ENCODE peak calls at places on chromosomes 12 and 14, in seven cellular contexts. J is cardiac muscle cell, M is heart left ventricle, U is colonic mucosa, W is tibial artery, T is PC-3, F is left ventricle myocardium inferior. N is an unnamed sample. For H3K9me3 and H3K36me3, the result is how much of the 10 kb centered on the place peaks cover.

GRCh38 chr12:52248541-52249035 is 15.5 kb downstream of the KRT7 start:
- DNase-seq in J (no peak), M (peak), U (no peak), W (peak), T (no peak), F (no peak), N (no peak)

GRCh38 chr14:104732355-104732804 is 8.4 kb downstream of the ADSS1 start:
- DNase-seq in J (no peak), M (peak), U (peak), W (peak), T (no peak), F (peak), N (peak)

GRCh38 chr14:87233266-87233665 is 759.7 kb downstream of the GALC start:
- DNase-seq in J (no peak), M (no peak), U (no peak), W (no peak), T (no peak), F (no peak), N (no peak)

GRCh38 chr14:49315570-49315969 is 270.6 kb downstream of the RPS29 start:
- DNase-seq in J (no peak), M (no peak), U (no peak), W (no peak), T (no peak), F (no peak), N (no peak)

GRCh38 chr12:98698603-98699463 is 53.7 kb downstream of the APAF1 start:
- DNase-seq in J (peak), M (peak), U (peak), W (no peak), T (peak), F (peak), N (no peak)

GRCh38 chr12:104340917-104341611 is 37.5 kb downstream of the EID3 start:
- DNase-seq in J (no peak), M (no peak), U (no peak), W (no peak), T (no peak), F (no peak), N (no peak)

GRCh38 chr14:91389173-91389572 is 28.4 kb downstream of the CCDC88C start:
- DNase-seq in J (no peak), M (no peak), U (no peak), W (no peak), T (no peak), F (no peak), N (no peak)

GRCh38 chr14:103326078-103326477 is 8.0 kb upstream of the EIF5 start:
- DNase-seq in J (no peak), M (no peak), U (no peak), W (no peak), T (no peak), F (no peak), N (no peak)

GRCh38 chr14:103189481-103190470 is 66.5 kb downstream of the TNFAIP2 start:
- DNase-seq in J (no peak), M (no peak), U (no peak), W (no peak), T (no peak), F (no peak), N (no peak)

GRCh38 chr14:105258846-105259245 is 10.5 kb downstream of the BTBD6 start:
- DNase-seq in J (no peak), M (no peak), U (peak), W (no peak), T (peak), F (no peak), N (peak)

GRCh38 chr12:127667131-127667685 is 599.8 kb upstream of the TMEM132C start:
- DNase-seq in J (no peak), M (no peak), U (no peak), W (no peak), T (no peak), F (no peak), N (no peak)

GRCh38 chr12:28156804-28157203 is 33.5 kb upstream of the CCDC91 start:
- DNase-seq in J (no peak), M (no peak), U (no peak), W (no peak), T (no peak), F (no peak), N (no peak)

GRCh38 chr12:25764892-25765291 is 193.6 kb upstream of the RASSF8 start:
- DNase-seq in J (peak), M (no peak), U (no peak), W (no peak), T (no peak), F (no peak), N (no peak)

GRCh38 chr14:96235426-96235825 is 20.6 kb upstream of the BDKRB1 start:
- DNase-seq in J (no peak), M (no peak), U (no peak), W (no peak), T (no peak), F (no peak), N (no peak)

GRCh38 chr12:79373896-79374499 is 316.8 kb downstream of the PAWR start:
- DNase-seq in J (peak), M (no peak), U (peak), W (no peak), T (peak), F (no peak), N (no peak)

GRCh38 chr12:82486524-82487235 is 128.4 kb downstream of the METTL25 start:
- DNase-seq in J (peak), M (no peak), U (no peak), W (no peak), T (peak), F (no peak), N (no peak)

GRCh38 chr14:85566603-85567002 is 36.7 kb downstream of the FLRT2 start:
- DNase-seq in J (peak), M (no peak), U (no peak), W (no peak), T (peak), F (no peak), N (no peak)

GRCh38 chr12:78799679-78800078 is 64.9 kb upstream of the SYT1 start:
- DNase-seq in J (no peak), M (no peak), U (no peak), W (no peak), T (no peak), F (no peak), N (no peak)

GRCh38 chr14:87184180-87184579 is 808.8 kb downstream of the GALC start:
- DNase-seq in J (no peak), M (no peak), U (no peak), W (no peak), T (no peak), F (no peak), N (no peak)

GRCh38 chr12:108565976-108566375 is 3.6 kb downstream of the ISCU start:
- DNase-seq in J (peak), M (peak), U (peak), W (peak), T (peak), F (peak), N (peak)

GRCh38 chr14:34711808-34712712 is 2.3 kb downstream of the CFL2 start:
- DNase-seq in J (no peak), M (no peak), U (no peak), W (no peak), T (no peak), F (no peak), N (no peak)

GRCh38 chr14:24080888-24081738 is 9.8 kb downstream of the CPNE6 start:
- DNase-seq in J (peak), M (peak), U (peak), W (peak), T (peak), F (peak), N (peak)

GRCh38 chr14:71661441-71661840 is 270.8 kb upstream of the RGS6 start:
- DNase-seq in J (no peak), M (no peak), U (no peak), W (no peak), T (no peak), F (no peak), N (no peak)

GRCh38 chr12:1083888-1084262 is 92.9 kb downstream of the ERC1 start:
- DNase-seq in J (peak), M (no peak), U (no peak), W (no peak), T (peak), F (no peak), N (peak)

GRCh38 chr12:11497995-11498394 is 102.6 kb upstream of the PRB2 start:
- DNase-seq in J (no peak), M (no peak), U (no peak), W (no peak), T (no peak), F (no peak), N (no peak)

GRCh38 chr14:50658203-50658602 is 9.9 kb downstream of the SAV1 start:
- DNase-seq in J (peak), M (no peak), U (no peak), W (no peak), T (peak), F (no peak), N (no peak)

GRCh38 chr12:105948331-105948730 is 190.4 kb downstream of the NUAK1 start:
- DNase-seq in J (peak), M (no peak), U (no peak), W (peak), T (peak), F (no peak), N (no peak)

GRCh38 chr14:96104469-96105057 is 65.4 kb downstream of the C14orf132 start:
- DNase-seq in J (peak), M (peak), U (peak), W (peak), T (peak), F (peak), N (peak)

GRCh38 chr14:99028041-99028440 is 244.0 kb downstream of the BCL11B start:
- DNase-seq in J (no peak), M (no peak), U (no peak), W (peak), T (no peak), F (no peak), N (no peak)

GRCh38 chr14:99030436-99030835 is 241.6 kb downstream of the BCL11B start:
- DNase-seq in J (no peak), M (no peak), U (no peak), W (no peak), T (no peak), F (no peak), N (no peak)

GRCh38 chr14:99029916-99030305 is 242.1 kb downstream of the BCL11B start:
- DNase-seq in J (no peak), M (no peak), U (no peak), W (peak), T (no peak), F (no peak), N (no peak)

GRCh38 chr14:99028521-99028920 is 243.5 kb downstream of the BCL11B start:
- DNase-seq in J (no peak), M (no peak), U (no peak), W (peak), T (no peak), F (no peak), N (no peak)

GRCh38 chr14:99029150-99029915 is 242.7 kb downstream of the BCL11B start:
- DNase-seq in J (no peak), M (no peak), U (no peak), W (peak), T (no peak), F (no peak), N (no peak)
- TF ChIP-seq CTCF in J (no peak), M (no peak), U (no peak), W (no peak), T (no peak), F (no peak), N (no peak)

GRCh38 chr12:56866493-56866892 is 67.7 kb downstream of the SDR9C7 start:
- DNase-seq in J (no peak), M (no peak), U (no peak), W (no peak), T (no peak), F (no peak), N (no peak)
- H3K9me3 ChIP-seq in J (under half), M (under half), U (under half), W (under half), T (under half), F (half or more), N (half or more)

GRCh38 chr12:49098703-49099102 is 4.1 kb upstream of the DHH start:
- DNase-seq in J (no peak), M (no peak), U (no peak), W (no peak), T (no peak), F (no peak), N (no peak)
- H3K36me3 ChIP-seq in J (under half), M (half or more), U (under half), W (half or more), T (under half), F (half or more), N (under half)

GRCh38 chr12:64883264-64884163 is 59.1 kb downstream of the TBC1D30 start:
- DNase-seq in J (no peak), M (no peak), U (no peak), W (no peak), T (no peak), F (no peak), N (no peak)
- TF ChIP-seq CTCF in J (no peak), M (no peak), U (no peak), W (no peak), T (peak), F (no peak), N (no peak)

DNA sequence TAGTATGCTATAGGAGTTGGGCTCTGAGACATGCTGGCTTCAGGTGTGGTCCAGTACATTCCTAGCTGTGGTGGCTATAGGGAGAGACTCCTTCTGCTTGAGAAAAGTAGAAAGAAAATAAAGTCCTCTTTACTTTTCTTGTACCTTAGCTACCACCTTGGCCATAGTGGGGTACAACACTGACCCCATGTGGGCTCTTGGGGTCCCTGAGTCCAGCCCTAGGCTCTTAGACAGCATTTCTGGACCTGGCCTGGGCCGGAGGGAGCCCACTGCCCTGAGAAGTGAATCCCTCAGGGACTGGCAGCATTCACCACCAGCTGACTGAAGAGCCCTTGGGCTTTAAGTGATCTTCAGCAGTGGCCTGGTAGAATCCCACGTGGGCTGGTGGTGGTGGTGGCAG is 143.1 kb downstream of the SYT10 start:
- DNase-seq in J (no peak), M (no peak), U (no peak), W (no peak), T (no peak), F (no peak), N (no peak)
- H3K9me3 ChIP-seq in J (under half), M (under half), U (under half), W (under half), T (under half), F (half or more), N (under half)

DNA sequence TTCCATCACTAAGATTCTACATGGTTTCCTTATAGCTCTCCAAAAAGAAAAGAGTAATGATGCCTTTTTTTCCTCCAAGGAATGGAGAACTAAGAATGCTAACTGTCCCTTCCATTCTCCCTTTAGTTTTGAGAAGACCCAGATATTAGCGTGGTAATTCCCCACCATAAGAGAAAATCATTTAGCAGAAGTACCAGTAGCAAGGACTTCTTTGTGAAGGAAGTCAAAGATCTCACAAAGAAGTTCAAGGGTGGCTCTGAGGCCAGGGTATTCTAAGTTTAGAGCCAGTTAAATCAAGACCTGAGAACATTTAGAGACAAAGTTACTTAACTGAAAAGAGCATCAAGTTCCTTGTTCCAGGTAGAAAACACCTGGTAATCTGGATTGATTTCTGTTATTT is 7.3 kb downstream of the USP15 start:
- DNase-seq in J (no peak), M (no peak), U (no peak), W (no peak), T (no peak), F (no peak), N (no peak)
- H3K36me3 ChIP-seq in J (under half), M (under half), U (under half), W (under half), T (under half), F (under half), N (under half)

DNA sequence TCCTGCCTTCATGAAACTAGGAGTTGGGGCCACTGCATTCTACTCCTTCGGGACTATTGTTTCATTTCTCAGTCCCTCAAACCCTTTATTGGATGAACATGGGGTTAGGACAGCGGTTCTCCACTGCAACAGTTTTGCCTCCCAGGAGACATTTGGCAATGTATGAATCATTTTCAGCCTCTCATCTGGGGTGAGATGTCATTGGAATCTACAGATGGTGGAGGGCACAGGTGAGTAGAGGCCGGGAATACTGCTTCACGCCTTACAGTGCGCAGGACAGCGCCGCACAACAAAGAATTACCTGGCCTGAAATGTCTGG is 649 bp upstream of the GNPNAT1 start:
- DNase-seq in J (no peak), M (no peak), U (no peak), W (no peak), T (no peak), F (no peak), N (no peak)
- TF ChIP-seq CTCF in J (no peak), M (no peak), U (no peak), W (no peak), T (no peak), F (no peak), N (no peak)

N was measured in mucosa of descending colon.